ENCODE peak calls at places on chromosomes 4 and X, in six cellular contexts. I, C, S, K, U and W are unnamed samples.

GRCh38 chr4:118280501-118281218 is 72.1 kb downstream of the PRSS12 start:
- DNase-seq in I (peak; percentile 69), C (peak; percentile 40), S (no peak), K (no peak), U (no peak), W (no peak)

GRCh38 chrX:129512409-129512808 is 10.9 kb downstream of the SMARCA1 start:
- DNase-seq in I (no peak), C (no peak), S (no peak), K (no peak), U (no peak), W (no peak)

GRCh38 chrX:56793112-56793430 is 64.0 kb downstream of the NBDY start:
- DNase-seq in I (no peak), C (no peak), S (no peak), K (no peak), U (peak; percentile 41), W (no peak)

GRCh38 chr4:119623025-119623424 is 5.6 kb downstream of the PDE5A start:
- DNase-seq in I (no peak), C (no peak), S (no peak), K (no peak), U (no peak), W (no peak)

GRCh38 chr4:4694296-4694772 is 152.5 kb upstream of the STX18 start:
- DNase-seq in I (no peak), C (peak; percentile 81), S (no peak), K (no peak), U (no peak), W (no peak)

GRCh38 chr4:140755811-140756291 is 334 bp downstream of the TBC1D9 start:
- DNase-seq in I (peak; percentile 50), C (no peak), S (peak; percentile 72), K (no peak), U (peak; percentile 74), W (peak; percentile 87)

GRCh38 chrX:150253946-150254615 is 109.0 kb upstream of the MAMLD1 start:
- DNase-seq in I (no peak), C (no peak), S (no peak), K (no peak), U (no peak), W (no peak)

GRCh38 chrX:53373307-53373706 is 49.1 kb downstream of the SMC1A start:
- DNase-seq in I (no peak), C (no peak), S (no peak), K (no peak), U (no peak), W (no peak)

GRCh38 chrX:19555236-19555635 is 39.9 kb upstream of the MAP3K15 start:
- DNase-seq in I (no peak), C (no peak), S (no peak), K (no peak), U (no peak), W (no peak)

GRCh38 chr4:2320746-2321145 is 58.8 kb upstream of the MXD4 start:
- DNase-seq in I (no peak), C (no peak), S (peak; percentile 53), K (no peak), U (no peak), W (peak; percentile 50)

GRCh38 chr4:169253904-169254303 is 16.9 kb downstream of the SH3RF1 start:
- DNase-seq in I (no peak), C (no peak), S (no peak), K (no peak), U (no peak), W (no peak)

GRCh38 chrX:70479197-70479969 is 34.7 kb downstream of the DLG3 start:
- DNase-seq in I (peak; percentile 48), C (no peak), S (no peak), K (no peak), U (no peak), W (no peak)

GRCh38 chr4:76943129-76943620 is 6.4 kb upstream of the SEPTIN11 start:
- DNase-seq in I (no peak), C (no peak), S (no peak), K (no peak), U (no peak), W (no peak)

GRCh38 chr4:102524691-102525090 is 23.5 kb downstream of the NFKB1 start:
- DNase-seq in I (no peak), C (no peak), S (no peak), K (no peak), U (no peak), W (no peak)

GRCh38 chr4:1754336-1754735 is 33.0 kb downstream of the TACC3 start:
- DNase-seq in I (no peak), C (no peak), S (no peak), K (no peak), U (no peak), W (no peak)

GRCh38 chr4:28313729-28314713 is 1453.4 kb downstream of the STIM2 start:
- DNase-seq in I (no peak), C (no peak), S (no peak), K (no peak), U (no peak), W (no peak)
- H3K9me3 ChIP-seq in I (no peaks in the 10 kb centered on the region), C (no peaks in the 10 kb centered on the region), S (no peaks in the 10 kb centered on the region), K (no peaks in the 10 kb centered on the region), U (no peaks in the 10 kb centered on the region), W (no peaks in the 10 kb centered on the region)

GRCh38 chr4:48133668-48134444 is at the start of gene TXK:
- DNase-seq in I (no peak), C (no peak), S (no peak), K (no peak), U (no peak), W (no peak)
- H3K4me1 ChIP-seq in I (peaks cover 11% of the 10 kb centered on the region), C (no peaks in the 10 kb centered on the region), S (peaks cover 1% of the 10 kb centered on the region), K (no peaks in the 10 kb centered on the region), U (no peaks in the 10 kb centered on the region), W (no peaks in the 10 kb centered on the region)

GRCh38 chrX:46502848-46503247 is 42.4 kb downstream of the ZNF674 start:
- DNase-seq in I (no peak), C (no peak), S (no peak), K (no peak), U (no peak), W (no peak)
- H3K9me3 ChIP-seq in I (no peaks in the 10 kb centered on the region), C (peaks cover 75% of the 10 kb centered on the region), S (peaks cover 37% of the 10 kb centered on the region), K (peaks cover 21% of the 10 kb centered on the region), U (peaks cover 14% of the 10 kb centered on the region), W (peaks cover 1% of the 10 kb centered on the region)

GRCh38 chrX:156001667-156002021 is 4.1 kb downstream of the IL9R start:
- DNase-seq in I (no peak), C (no peak), S (no peak), K (no peak), U (no peak), W (no peak)
- H3K4me1 ChIP-seq in I (no peaks in the 10 kb centered on the region), C (no peaks in the 10 kb centered on the region), S (no peaks in the 10 kb centered on the region), K (no peaks in the 10 kb centered on the region), U (no peaks in the 10 kb centered on the region), W (no peaks in the 10 kb centered on the region)

GRCh38 chrX:115702982-115703381 is 142.0 kb downstream of the PLS3 start:
- DNase-seq in I (no peak), C (no peak), S (no peak), K (no peak), U (no peak), W (no peak)
- H3K9me3 ChIP-seq in I (no peaks in the 10 kb centered on the region), C (no peaks in the 10 kb centered on the region), S (no peaks in the 10 kb centered on the region), K (no peaks in the 10 kb centered on the region), U (no peaks in the 10 kb centered on the region), W (no peaks in the 10 kb centered on the region)

GRCh38 chrX:107731831-107732502 is 43.6 kb downstream of the TSC22D3 start:
- DNase-seq in I (peak; percentile 80), C (peak; percentile 88), S (peak; percentile 97), K (peak; percentile 12), U (peak; percentile 97), W (peak; percentile 93)

GRCh38 chrX:107730991-107731766 is 44.4 kb downstream of the TSC22D3 start:
- DNase-seq in I (no peak), C (no peak), S (no peak), K (no peak), U (no peak), W (no peak)

GRCh38 chrX:107730298-107730655 is 45.3 kb downstream of the TSC22D3 start:
- DNase-seq in I (no peak), C (no peak), S (no peak), K (no peak), U (no peak), W (peak; percentile 24)

GRCh38 chrX:107728342-107729099 is 47.1 kb downstream of the TSC22D3 start:
- DNase-seq in I (no peak), C (no peak), S (peak; percentile 71), K (no peak), U (no peak), W (no peak)

DNA sequence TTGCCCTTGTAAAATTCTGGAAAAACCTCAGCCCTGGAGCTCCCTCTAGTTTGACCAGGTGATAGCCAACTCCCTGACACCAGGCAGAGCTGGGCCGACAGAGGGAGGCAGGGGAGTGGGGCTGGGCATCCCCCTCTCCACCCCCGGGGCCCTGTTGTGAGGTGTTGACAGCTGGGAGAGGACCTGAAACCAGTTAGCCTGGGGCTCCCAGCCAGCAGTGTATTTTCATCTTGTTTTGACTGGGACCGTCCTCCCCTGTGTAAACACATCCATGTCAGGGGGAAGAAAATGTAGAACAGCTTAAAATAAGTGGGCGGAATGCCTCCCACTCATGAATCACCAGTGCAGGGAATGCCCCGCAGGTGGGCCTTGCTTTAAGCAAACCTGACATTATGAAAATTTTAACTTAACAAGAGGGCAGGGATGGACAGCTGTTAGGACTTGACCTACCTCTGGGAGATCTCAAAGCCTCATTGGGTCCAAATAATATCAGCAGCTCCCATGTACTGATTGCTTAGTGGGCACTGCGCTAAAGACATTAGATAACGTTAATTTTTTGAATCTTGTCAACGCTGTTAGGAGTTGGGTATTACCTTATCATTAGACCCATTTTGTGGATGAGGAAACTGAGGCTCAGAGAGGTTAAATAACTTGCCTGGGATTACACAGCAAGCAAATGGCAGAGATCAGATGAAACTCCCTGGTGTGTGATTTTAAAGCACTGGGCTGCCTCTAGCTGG is 45.9 kb downstream of the TSC22D3 start:
- DNase-seq in I (no peak), C (no peak), S (peak; percentile 79), K (no peak), U (no peak), W (no peak)
- H3K4me1 ChIP-seq in I (peaks cover 21% of the 10 kb centered on the region), C (peaks cover 19% of the 10 kb centered on the region), S (peaks cover 92% of the 10 kb centered on the region), K (peaks cover 53% of the 10 kb centered on the region), U (peaks cover 66% of the 10 kb centered on the region), W (peaks cover 5% of the 10 kb centered on the region)

GRCh38 chr4:173519130-173520101 is 10.6 kb downstream of the HAND2 start:
- DNase-seq in I (no peak), C (no peak), S (no peak), K (no peak), U (peak; percentile 92), W (no peak)
- H3K9me3 ChIP-seq in I (no peaks in the 10 kb centered on the region), C (no peaks in the 10 kb centered on the region), S (no peaks in the 10 kb centered on the region), K (no peaks in the 10 kb centered on the region), U (no peaks in the 10 kb centered on the region), W (no peaks in the 10 kb centered on the region)

GRCh38 chrX:29617276-29617675 is 598.1 kb upstream of the MAGEB2 start:
- DNase-seq in I (no peak), C (no peak), S (no peak), K (no peak), U (no peak), W (no peak)
- H3K4me1 ChIP-seq in I (no peaks in the 10 kb centered on the region), C (no peaks in the 10 kb centered on the region), S (no peaks in the 10 kb centered on the region), K (no peaks in the 10 kb centered on the region), U (no peaks in the 10 kb centered on the region), W (no peaks in the 10 kb centered on the region)